ENCODE peak calls at places on chromosomes 3 and 15, in four cellular contexts. One of them, this sample, is unnamed.

GRCh38 chr3:126911162-126912026 is 71.5 kb upstream of the PLXNA1 start:
- DNase-seq in uterus: no peak
- DNase-seq in A549: peak
- DNase-seq in GM23248: peak
- DNase-seq in this sample: peak

GRCh38 chr3:191290311-191291025 is 38.7 kb upstream of the CCDC50 start:
- DNase-seq in GM23248: peak
- DNase-seq in A549: no peak
- DNase-seq in uterus: no peak
- DNase-seq in this sample: peak

GRCh38 chr3:43286886-43287301 is 554 bp downstream of the SNRK start:
- DNase-seq in A549: peak
- DNase-seq in uterus: no peak
- DNase-seq in GM23248: peak
- DNase-seq in this sample: peak

GRCh38 chr15:64096486-64097431 is 977 bp downstream of the SNX1 start:
- DNase-seq in GM23248: peak
- DNase-seq in A549: peak
- DNase-seq in uterus: no peak
- DNase-seq in this sample: peak

GRCh38 chr15:31869640-31870335 is 160.5 kb upstream of the CHRNA7 start:
- DNase-seq in GM23248: peak
- DNase-seq in uterus: peak
- DNase-seq in A549: no peak
- DNase-seq in this sample: peak

GRCh38 chr3:24111711-24112110 is 166.6 kb downstream of the NR1D2 start:
- DNase-seq in A549: no peak
- DNase-seq in GM23248: peak
- DNase-seq in uterus: no peak
- DNase-seq in this sample: no peak

GRCh38 chr3:174710622-174711021 is 148.5 kb upstream of the NAALADL2 start:
- DNase-seq in A549: no peak
- DNase-seq in GM23248: peak
- DNase-seq in uterus: no peak
- DNase-seq in this sample: no peak

GRCh38 chr3:14019459-14019858 is 105.2 kb downstream of the CHCHD4 start:
- DNase-seq in uterus: no peak
- DNase-seq in A549: no peak
- DNase-seq in GM23248: peak
- DNase-seq in this sample: no peak

GRCh38 chr3:48433472-48434118 is 3.7 kb upstream of the PLXNB1 start:
- DNase-seq in uterus: peak
- DNase-seq in GM23248: peak
- DNase-seq in A549: no peak
- DNase-seq in this sample: no peak

GRCh38 chr3:10980216-10980799 is 12.2 kb upstream of the SLC6A1 start:
- DNase-seq in A549: no peak
- DNase-seq in GM23248: no peak
- DNase-seq in uterus: no peak
- DNase-seq in this sample: no peak

GRCh38 chr3:186888569-186888968 is 41.8 kb upstream of the ST6GAL1 start:
- DNase-seq in GM23248: no peak
- DNase-seq in A549: no peak
- DNase-seq in uterus: no peak
- DNase-seq in this sample: no peak

GRCh38 chr15:99386429-99386828 is 135.1 kb downstream of the LRRC28 start:
- DNase-seq in uterus: no peak
- DNase-seq in GM23248: no peak
- DNase-seq in A549: no peak
- DNase-seq in this sample: no peak

GRCh38 chr15:27783668-27784067 is 315.4 kb downstream of the OCA2 start:
- DNase-seq in GM23248: no peak
- DNase-seq in uterus: no peak
- DNase-seq in A549: no peak
- DNase-seq in this sample: no peak

GRCh38 chr3:65174713-65175112 is 486.9 kb upstream of the ADAMTS9 start:
- DNase-seq in A549: no peak
- DNase-seq in GM23248: no peak
- DNase-seq in uterus: no peak
- DNase-seq in this sample: no peak

GRCh38 chr3:88031543-88032148 is 27.2 kb downstream of the CGGBP1 start:
- DNase-seq in A549: peak
- DNase-seq in GM23248: peak
- DNase-seq in uterus: no peak
- DNase-seq in this sample: peak

GRCh38 chr3:9225268-9225667 is 24.2 kb downstream of the SRGAP3 start:
- DNase-seq in GM23248: no peak
- DNase-seq in uterus: no peak
- DNase-seq in A549: no peak
- DNase-seq in this sample: no peak

GRCh38 chr15:58537480-58537879 is 105.7 kb downstream of the LIPC start:
- DNase-seq in A549: no peak
- DNase-seq in uterus: no peak
- DNase-seq in GM23248: no peak
- DNase-seq in this sample: no peak

GRCh38 chr3:9222956-9223639 is 26.3 kb downstream of the SRGAP3 start:
- DNase-seq in uterus: no peak
- DNase-seq in GM23248: peak
- DNase-seq in A549: no peak
- DNase-seq in this sample: no peak

GRCh38 chr3:124587053-124587408 is 143.2 kb upstream of the UMPS start:
- DNase-seq in GM23248: no peak
- DNase-seq in uterus: no peak
- DNase-seq in A549: no peak
- DNase-seq in this sample: no peak

GRCh38 chr15:64315136-64315661 is 40.8 kb downstream of the CSNK1G1 start:
- DNase-seq in uterus: no peak
- DNase-seq in A549: no peak
- DNase-seq in GM23248: no peak
- DNase-seq in this sample: peak

GRCh38 chr3:119628390-119628789 is 30.7 kb downstream of the PLA1A start:
- DNase-seq in GM23248: no peak
- DNase-seq in A549: no peak
- DNase-seq in uterus: no peak
- DNase-seq in this sample: no peak

GRCh38 chr3:177452487-177452886 is 255.2 kb upstream of the TBL1XR1 start:
- DNase-seq in GM23248: peak
- DNase-seq in A549: no peak
- DNase-seq in uterus: no peak
- DNase-seq in this sample: peak

GRCh38 chr3:146550743-146551510 is 6.5 kb upstream of the PLSCR1 start:
- DNase-seq in GM23248: peak
- DNase-seq in uterus: no peak
- DNase-seq in A549: peak
- DNase-seq in this sample: no peak

GRCh38 chr3:32414527-32415202 is 23.0 kb downstream of the CMTM7 start:
- DNase-seq in uterus: no peak
- DNase-seq in GM23248: no peak
- DNase-seq in A549: no peak
- DNase-seq in this sample: no peak

GRCh38 chr15:60721706-60722105 is 242.8 kb upstream of the ICE2 start:
- DNase-seq in A549: no peak
- DNase-seq in uterus: no peak
- DNase-seq in GM23248: peak
- DNase-seq in this sample: no peak

GRCh38 chr3:81218023-81218422 is 543.4 kb downstream of the GBE1 start:
- DNase-seq in GM23248: peak
- DNase-seq in A549: no peak
- DNase-seq in uterus: no peak
- DNase-seq in this sample: no peak

GRCh38 chr15:97091093-97091492 is 760.6 kb downstream of the NR2F2 start:
- DNase-seq in A549: no peak
- DNase-seq in GM23248: no peak
- DNase-seq in uterus: no peak
- DNase-seq in this sample: no peak

GRCh38 chr3:72738752-72739520 is 109.3 kb downstream of the SHQ1 start:
- DNase-seq in uterus: no peak
- DNase-seq in A549: peak
- DNase-seq in GM23248: peak
- DNase-seq in this sample: peak

GRCh38 chr3:46926039-46926438 is 48.5 kb downstream of the PTH1R start:
- DNase-seq in A549: no peak
- DNase-seq in GM23248: peak
- DNase-seq in uterus: peak
- DNase-seq in this sample: no peak

GRCh38 chr3:90062018-90062417 is 954.6 kb downstream of the EPHA3 start:
- DNase-seq in A549: no peak
- DNase-seq in uterus: no peak
- DNase-seq in GM23248: peak
- DNase-seq in this sample: peak

GRCh38 chr15:74130849-74131617 is 647 bp downstream of the ISLR2 start:
- DNase-seq in A549: no peak
- DNase-seq in GM23248: no peak
- DNase-seq in uterus: no peak
- DNase-seq in this sample: no peak

GRCh38 chr3:16286161-16286560 is 21.1 kb downstream of the OXNAD1 start:
- DNase-seq in A549: no peak
- DNase-seq in uterus: no peak
- DNase-seq in GM23248: no peak
- DNase-seq in this sample: no peak
- H3K27ac ChIP-seq in A549: no peak
- H3K27ac ChIP-seq in uterus: no peak
- H3K27ac ChIP-seq in GM23248: no peak
- H3K27ac ChIP-seq in this sample: no peak

GRCh38 chr3:150635526-150635925 is 32.4 kb downstream of the SELENOT start:
- DNase-seq in GM23248: no peak
- DNase-seq in uterus: no peak
- DNase-seq in A549: no peak
- DNase-seq in this sample: no peak

GRCh38 chr3:150631515-150632221 is 28.5 kb downstream of the SELENOT start:
- DNase-seq in GM23248: no peak
- DNase-seq in A549: no peak
- DNase-seq in uterus: no peak
- DNase-seq in this sample: no peak

GRCh38 chr3:150636258-150636657 is 33.1 kb downstream of the SELENOT start:
- DNase-seq in uterus: no peak
- DNase-seq in GM23248: no peak
- DNase-seq in A549: no peak
- DNase-seq in this sample: no peak

GRCh38 chr3:150639262-150639661 is 36.1 kb downstream of the SELENOT start:
- DNase-seq in GM23248: peak
- DNase-seq in uterus: no peak
- DNase-seq in A549: no peak
- DNase-seq in this sample: no peak

GRCh38 chr3:150635076-150635475 is 32.0 kb downstream of the SELENOT start:
- DNase-seq in GM23248: no peak
- DNase-seq in uterus: no peak
- DNase-seq in A549: no peak
- DNase-seq in this sample: no peak
- H3K27ac ChIP-seq in GM23248: no peak
- H3K27ac ChIP-seq in uterus: no peak
- H3K27ac ChIP-seq in A549: no peak
- H3K27ac ChIP-seq in this sample: no peak

GRCh38 chr3:195888981-195889842 is 19.1 kb downstream of the TNK2 start:
- DNase-seq in GM23248: no peak
- DNase-seq in A549: no peak
- DNase-seq in uterus: no peak
- DNase-seq in this sample: no peak
- H3K27ac ChIP-seq in GM23248: no peak
- H3K27ac ChIP-seq in A549: no peak
- H3K27ac ChIP-seq in uterus: no peak
- H3K27ac ChIP-seq in this sample: no peak

DNA sequence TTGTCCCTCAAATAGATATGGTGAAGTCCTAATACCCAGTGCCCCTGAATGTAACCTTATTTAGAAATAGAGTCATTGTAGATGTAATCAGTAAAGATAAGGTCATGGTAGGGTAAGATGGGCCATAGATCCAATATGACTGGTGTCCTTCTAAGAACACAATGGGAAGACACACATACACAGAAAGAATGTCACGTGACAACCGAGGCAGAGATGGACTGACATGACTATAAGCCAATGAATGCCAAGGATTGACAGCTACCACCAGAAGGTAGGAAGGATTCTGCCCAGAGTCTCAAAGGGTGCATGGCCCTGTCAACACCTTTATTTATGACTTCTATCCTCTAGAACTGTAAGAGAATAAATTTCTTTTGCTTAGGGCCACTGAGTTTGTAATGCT is 231.2 kb downstream of the IL5RA start:
- DNase-seq in GM23248: no peak
- DNase-seq in A549: no peak
- DNase-seq in uterus: no peak
- DNase-seq in this sample: no peak
- H3K27ac ChIP-seq in GM23248: no peak
- H3K27ac ChIP-seq in A549: no peak
- H3K27ac ChIP-seq in uterus: no peak
- H3K27ac ChIP-seq in this sample: no peak